ENCODE peak calls at places on chromosomes 1 and 21, in eight cellular contexts. A is neural progenitor cell, P is Panc1, D is A549, J is testis, C is heart right ventricle, X is HepG2, L is IMR-90. O is an unnamed sample.

GRCh38 chr1:109067883-109068282 is 7.9 kb downstream of the TAF13 start:
- DNase-seq in A (no peak), P (no peak), D (no peak), J (no peak), C (no peak), X (no peak), L (no peak), O (no peak)

GRCh38 chr1:94755675-94756074 is 64.5 kb upstream of the SLC44A3 start:
- DNase-seq in A (no peak), P (no peak), D (no peak), J (peak; percentile 42), C (no peak), X (peak; percentile 81), L (peak; percentile 99), O (peak; percentile 22)

GRCh38 chr1:2314803-2315710 is 76.3 kb downstream of the MORN1 start:
- DNase-seq in A (peak; percentile 79), P (no peak), D (peak; percentile 67), J (no peak), C (peak; percentile 74), X (peak; percentile 21), L (peak; percentile 39), O (peak; percentile 74)

GRCh38 chr1:232283864-232284263 is 346.1 kb downstream of the SIPA1L2 start:
- DNase-seq in A (no peak), P (no peak), D (no peak), J (no peak), C (no peak), X (no peak), L (no peak), O (no peak)

GRCh38 chr1:41739061-41739955 is 179.4 kb downstream of the HIVEP3 start:
- DNase-seq in A (no peak), P (no peak), D (no peak), J (peak; percentile 59), C (peak; percentile 69), X (no peak), L (peak; percentile 87), O (peak; percentile 77)

GRCh38 chr1:206080421-206080820 is 27.4 kb downstream of the RHEX start:
- DNase-seq in A (no peak), P (no peak), D (no peak), J (no peak), C (no peak), X (no peak), L (no peak), O (no peak)

GRCh38 chr1:79037085-79037484 is 30.6 kb upstream of the ADGRL4 start:
- DNase-seq in A (no peak), P (no peak), D (no peak), J (no peak), C (no peak), X (no peak), L (no peak), O (no peak)

GRCh38 chr1:61056674-61057439 is 25.5 kb upstream of the NFIA start:
- DNase-seq in A (peak; percentile 49), P (no peak), D (no peak), J (peak; percentile 76), C (peak; percentile 60), X (no peak), L (peak; percentile 38), O (peak; percentile 75)

GRCh38 chr1:55212349-55213028 is 2.7 kb downstream of the USP24 start:
- DNase-seq in A (no peak), P (no peak), D (no peak), J (no peak), C (no peak), X (no peak), L (no peak), O (no peak)

GRCh38 chr1:235018161-235018560 is 110.5 kb downstream of the TOMM20 start:
- DNase-seq in A (no peak), P (no peak), D (peak; percentile 17), J (no peak), C (no peak), X (peak; percentile 59), L (peak; percentile 98), O (no peak)

GRCh38 chr1:62673629-62674028 is 14.6 kb downstream of the DOCK7 start:
- DNase-seq in A (no peak), P (no peak), D (no peak), J (no peak), C (no peak), X (no peak), L (no peak), O (no peak)

GRCh38 chr1:170395149-170395548 is 136.8 kb upstream of the GORAB start:
- DNase-seq in A (no peak), P (no peak), D (no peak), J (no peak), C (no peak), X (no peak), L (no peak), O (no peak)

GRCh38 chr1:184222561-184223157 is 164.2 kb upstream of the C1orf21 start:
- DNase-seq in A (peak; percentile 54), P (peak; percentile 54), D (peak; percentile 35), J (peak; percentile 49), C (peak; percentile 48), X (peak; percentile 25), L (peak; percentile 55), O (peak; percentile 52)

GRCh38 chr1:44881011-44881632 is 38.1 kb upstream of the PTCH2 start:
- DNase-seq in A (no peak), P (no peak), D (no peak), J (no peak), C (no peak), X (no peak), L (peak; percentile 85), O (no peak)

GRCh38 chr1:159821171-159821867 is 5.4 kb upstream of the SLAMF8 start:
- DNase-seq in A (peak; percentile 12), P (no peak), D (no peak), J (no peak), C (no peak), X (no peak), L (peak; percentile 47), O (no peak)

GRCh38 chr1:228007801-228008341 is 1.1 kb downstream of the WNT3A start:
- DNase-seq in A (no peak), P (no peak), D (no peak), J (no peak), C (no peak), X (no peak), L (no peak), O (no peak)

GRCh38 chr21:32626633-32627196 is 14.5 kb upstream of the CFAP298 start:
- DNase-seq in A (no peak), P (no peak), D (no peak), J (no peak), C (no peak), X (no peak), L (peak; percentile 82), O (no peak)

DNA sequence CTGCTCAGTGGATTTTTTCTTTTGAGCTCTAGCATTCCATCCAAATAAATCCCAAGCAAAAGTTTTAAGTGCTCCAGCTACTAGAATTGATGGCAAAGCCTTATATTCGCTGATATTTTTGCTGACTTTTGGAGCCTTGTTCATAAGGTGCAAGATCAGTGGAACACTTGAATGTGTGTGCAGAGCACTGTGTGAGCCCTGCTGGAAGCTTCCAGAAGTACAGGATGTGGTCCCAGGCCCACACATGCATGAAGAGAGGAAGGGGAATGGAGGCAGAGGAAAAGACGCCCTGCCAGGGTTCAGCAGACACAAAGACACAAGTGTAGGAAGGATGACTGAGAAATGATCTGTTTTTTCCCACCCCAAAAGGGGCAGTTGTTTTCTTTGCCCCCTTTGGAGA is 169.4 kb downstream of the KCNJ6 start:
- DNase-seq in A (no peak), P (no peak), D (no peak), J (no peak), C (no peak), X (no peak), L (no peak), O (no peak)
- H3K27ac ChIP-seq in A (no peak overlapping the region), P (no peak overlapping the region), D (no peak overlapping the region), J (no peak overlapping the region), C (no peak overlapping the region), X (no peak overlapping the region), L (no peak overlapping the region), O (no peak overlapping the region)

GRCh38 chr1:70224954-70225353 is 3.8 kb downstream of the SRSF11 start:
- DNase-seq in A (no peak), P (no peak), D (no peak), J (no peak), C (no peak), X (no peak), L (no peak), O (no peak)
- TF ChIP-seq CTCF in A (no peak), P (no peak), D (no peak), J (no peak), C (no peak), X (no peak), L (no peak), O (no peak)

GRCh38 chr1:77349275-77349674 is 67.5 kb downstream of the AK5 start:
- DNase-seq in A (no peak), P (no peak), D (no peak), J (no peak), C (no peak), X (no peak), L (no peak), O (no peak)
- H3K27ac ChIP-seq in A (no peak overlapping the region), P (no peak overlapping the region), D (no peak overlapping the region), J (no peak overlapping the region), C (no peak overlapping the region), X (no peak overlapping the region), L (no peak overlapping the region), O (no peak overlapping the region)

GRCh38 chr21:29721964-29722363 is 217.8 kb downstream of the GRIK1 start:
- DNase-seq in A (no peak), P (no peak), D (no peak), J (no peak), C (no peak), X (no peak), L (no peak), O (no peak)

GRCh38 chr21:29717659-29718058 is 222.1 kb downstream of the GRIK1 start:
- DNase-seq in A (no peak), P (no peak), D (no peak), J (no peak), C (no peak), X (no peak), L (no peak), O (no peak)

GRCh38 chr21:29719561-29719960 is 220.2 kb downstream of the GRIK1 start:
- DNase-seq in A (no peak), P (no peak), D (no peak), J (no peak), C (no peak), X (no peak), L (no peak), O (no peak)

GRCh38 chr21:29718081-29718815 is 221.5 kb downstream of the GRIK1 start:
- DNase-seq in A (no peak), P (no peak), D (no peak), J (no peak), C (no peak), X (no peak), L (peak; percentile 34), O (peak; percentile 4)

GRCh38 chr21:29721242-29721641 is 218.6 kb downstream of the GRIK1 start:
- DNase-seq in A (peak; percentile 70), P (no peak), D (no peak), J (no peak), C (no peak), X (no peak), L (no peak), O (no peak)
- TF ChIP-seq CTCF in A (no peak), P (no peak), D (no peak), J (no peak), C (no peak), X (no peak), L (no peak), O (no peak)